ENCODE peak calls at places on chromosome 17, in ten cellular contexts. R is skeletal muscle cell; E is T47D; N is GM20000; T is nucleus accumbens; Y is left ventricle myocardium superior; O is uterus; W is AG08396; F is activated CD4-positive, alpha-beta memory T cell treated with anti-CD3 and anti-CD28 coated beads, Interleukin-2, amount 10 ng/mL, durations not matched to agents 7 days and 5 days; C is H7. L is an unnamed sample.
A peak's percentile ranks its signal among the peaks of the same experiment; 100 is the strongest.

GRCh38 chr17:10292057-10292931 is 80.5 kb downstream of the MYH13 start:
- DNase-seq in W (no peak), C (no peak), O (peak; percentile 34), T (no peak), N (peak; percentile 38), R (no peak), E (no peak), F (peak; percentile 26), Y (peak; percentile 70), L (no peak)

GRCh38 chr17:44952946-44953475 is 5.4 kb upstream of the KIF18B start:
- DNase-seq in T (no peak), R (no peak), F (no peak), W (no peak), Y (no peak), O (no peak), N (no peak), E (no peak), C (no peak), L (no peak)

GRCh38 chr17:55159251-55159650 is 105.5 kb upstream of the HLF start:
- DNase-seq in T (no peak), E (no peak), N (no peak), W (no peak), Y (no peak), F (no peak), C (no peak), O (no peak), R (no peak), L (no peak)

GRCh38 chr17:57607553-57608120 is 137.5 kb downstream of the CCDC182 start:
- DNase-seq in T (no peak), C (no peak), N (no peak), W (no peak), R (no peak), F (no peak), O (no peak), Y (no peak), E (no peak), L (no peak)

GRCh38 chr17:10357768-10358167 is 15.0 kb downstream of the MYH13 start:
- DNase-seq in W (no peak), E (peak; percentile 12), C (peak; percentile 80), R (no peak), Y (no peak), T (no peak), N (peak; percentile 40), F (peak; percentile 17), O (no peak), L (no peak)

GRCh38 chr17:9484789-9485188 is 90.8 kb downstream of the STX8 start:
- DNase-seq in W (peak; percentile 50), Y (no peak), N (no peak), R (no peak), E (no peak), O (no peak), F (no peak), T (no peak), C (no peak), L (no peak)

GRCh38 chr17:76360461-76360860 is 6.7 kb upstream of the PRPSAP1 start:
- DNase-seq in R (no peak), W (no peak), E (no peak), Y (no peak), O (no peak), T (no peak), C (no peak), F (no peak), N (no peak), L (no peak)

GRCh38 chr17:69857412-69857835 is 217.6 kb upstream of the KCNJ16 start:
- DNase-seq in E (no peak), T (no peak), F (no peak), Y (no peak), C (no peak), R (peak; percentile 77), W (peak; percentile 43), N (no peak), O (no peak), L (no peak)

GRCh38 chr17:41824086-41824485 is 11.3 kb downstream of the FKBP10 start:
- DNase-seq in C (no peak), T (no peak), F (no peak), E (no peak), N (no peak), O (no peak), W (no peak), R (no peak), Y (no peak), L (no peak)